ENCODE peak calls at places on chromosomes 16 and 17, in nine cellular contexts. S is epithelial cell of proximal tubule, E is Peyer's patch, K is tibial nerve, J is esophagus muscularis mucosa, Y is heart right ventricle, G is WTC11, M is thoracic aorta, N is epithelial cell of esophagus. Z is an unnamed sample.

GRCh38 chr17:45857977-45858708 is 13.5 kb downstream of the SPPL2C start:
- DNase-seq in S (no peak), E (no peak), K (no peak), J (no peak), Y (no peak), G (peak; percentile 61), M (no peak), N (peak; percentile 56), Z (peak; percentile 49)

GRCh38 chr17:41692722-41693521 is 4.2 kb downstream of the EIF1 start:
- DNase-seq in S (no peak), E (no peak), K (no peak), J (no peak), Y (no peak), G (no peak), M (no peak), N (peak; percentile 54), Z (no peak)

GRCh38 chr16:51759999-51760398 is 608.9 kb upstream of the SALL1 start:
- DNase-seq in S (no peak), E (no peak), K (no peak), J (no peak), Y (no peak), G (no peak), M (no peak), N (no peak), Z (no peak)

GRCh38 chr16:89115216-89115949 is 21.7 kb downstream of the ACSF3 start:
- DNase-seq in S (no peak), E (peak; percentile 57), K (peak; percentile 64), J (peak; percentile 93), Y (peak; percentile 75), G (no peak), M (no peak), N (peak; percentile 63), Z (no peak)

GRCh38 chr17:79609616-79610150 is 1.2 kb downstream of the RBFOX3 start:
- DNase-seq in S (no peak), E (no peak), K (no peak), J (no peak), Y (no peak), G (peak; percentile 46), M (no peak), N (no peak), Z (no peak)

GRCh38 chr16:55842369-55843104 is 9.6 kb upstream of the CES1 start:
- DNase-seq in S (no peak), E (no peak), K (no peak), J (no peak), Y (peak; percentile 35), G (no peak), M (no peak), N (peak; percentile 56), Z (no peak)

GRCh38 chr17:32388613-32389459 is 38.9 kb downstream of the ZNF207 start:
- DNase-seq in S (no peak), E (no peak), K (no peak), J (no peak), Y (no peak), G (no peak), M (no peak), N (no peak), Z (no peak)

GRCh38 chr16:15435216-15435864 is 952 bp downstream of the BMERB1 start:
- DNase-seq in S (no peak), E (no peak), K (no peak), J (no peak), Y (no peak), G (peak; percentile 20), M (no peak), N (peak; percentile 24), Z (no peak)

GRCh38 chr17:31900877-31901276 is 631 bp downstream of the UTP6 start:
- DNase-seq in S (no peak), E (no peak), K (no peak), J (no peak), Y (no peak), G (no peak), M (no peak), N (peak; percentile 52), Z (no peak)

GRCh38 chr16:75374388-75374787 is 58.9 kb downstream of the CFDP1 start:
- DNase-seq in S (no peak), E (no peak), K (no peak), J (no peak), Y (no peak), G (no peak), M (no peak), N (no peak), Z (no peak)

GRCh38 chr16:67084345-67085028 is 25.3 kb upstream of the PHAF1 start:
- DNase-seq in S (no peak), E (no peak), K (no peak), J (no peak), Y (no peak), G (no peak), M (no peak), N (no peak), Z (no peak)

GRCh38 chr17:83030432-83030831 is 49.0 kb upstream of the METRNL start:
- DNase-seq in S (no peak), E (no peak), K (no peak), J (no peak), Y (no peak), G (no peak), M (no peak), N (no peak), Z (no peak)

DNA sequence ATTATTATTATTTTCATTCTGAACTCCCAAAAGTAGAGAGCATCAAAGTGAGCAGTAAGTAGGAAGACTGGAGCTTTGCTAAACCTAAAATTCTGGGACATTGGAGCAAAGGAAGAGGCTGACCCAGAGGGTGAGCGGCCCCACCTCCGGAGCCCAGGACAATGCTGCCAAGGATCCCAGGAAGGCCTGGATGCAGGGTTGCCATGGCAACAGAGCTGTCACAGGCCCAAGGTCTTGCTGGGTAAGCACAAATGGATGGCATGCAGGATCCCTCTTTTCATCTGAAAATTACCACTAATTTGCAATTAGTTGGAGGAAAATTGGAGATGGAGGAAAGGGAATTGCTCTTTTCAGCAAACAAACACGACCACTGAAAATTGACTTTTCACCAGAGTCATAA is 457.9 kb upstream of the CDH5 start:
- DNase-seq in S (no peak), E (no peak), K (no peak), J (peak; percentile 60), Y (no peak), G (peak; percentile 38), M (no peak), N (no peak), Z (no peak)
- TF ChIP-seq CTCF in S (no peak), E (no peak), K (no peak), J (no peak), Y (no peak), G (no peak), M (no peak), N (no peak), Z (no peak)

DNA sequence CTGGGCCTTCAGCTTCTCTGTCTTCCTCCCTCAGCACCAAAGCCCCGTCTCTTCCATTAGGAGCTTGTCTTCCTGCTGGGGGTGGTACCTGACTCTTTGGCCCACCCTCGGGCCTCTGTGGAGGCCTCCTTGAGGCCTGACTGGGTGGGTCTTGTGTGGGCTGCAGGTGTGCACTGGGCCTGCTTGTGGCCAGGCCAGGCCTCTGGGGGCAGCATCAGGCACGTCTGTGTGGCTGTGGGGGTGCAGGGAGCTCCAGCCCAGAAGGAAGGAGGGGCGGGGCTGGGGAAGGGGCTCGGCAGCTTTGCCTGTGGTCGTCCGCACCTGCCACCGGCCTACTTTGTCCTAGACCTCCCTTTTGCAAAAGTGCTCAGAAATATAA is 7.0 kb downstream of the PIGQ start:
- DNase-seq in S (no peak), E (no peak), K (no peak), J (no peak), Y (no peak), G (peak; percentile 73), M (no peak), N (no peak), Z (no peak)
- TF ChIP-seq CTCF in S (no peak), E (no peak), K (no peak), J (no peak), Y (no peak), G (no peak), M (no peak), N (no peak), Z (peak; percentile 42)

DNA sequence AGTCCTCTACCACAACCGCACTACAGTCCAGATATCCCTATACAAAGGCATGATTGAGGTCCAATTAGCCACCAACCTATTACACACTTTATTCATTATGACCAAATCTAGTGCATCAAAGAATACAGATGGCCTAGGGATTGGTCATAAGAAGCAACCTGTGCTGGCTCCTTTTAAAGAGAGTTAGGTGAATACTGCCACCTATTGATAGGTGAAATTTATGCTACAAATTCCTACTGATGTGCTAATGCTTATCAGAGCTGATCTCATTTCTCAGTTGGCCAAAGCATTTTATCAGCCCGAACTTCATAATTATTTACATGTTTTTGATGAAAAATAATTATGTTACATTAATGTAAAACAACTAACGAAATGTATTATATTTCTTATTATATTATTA is 166.3 kb downstream of the ANKFN1 start:
- DNase-seq in S (peak; percentile 30), E (no peak), K (no peak), J (no peak), Y (no peak), G (no peak), M (no peak), N (peak; percentile 59), Z (no peak)
- TF ChIP-seq CTCF in S (peak; percentile 74), E (peak; percentile 70), K (peak; percentile 21), J (peak; percentile 50), Y (peak; percentile 53), G (peak; percentile 42), M (no peak), N (peak; percentile 47), Z (peak; percentile 78)

GRCh38 chr17:50533720-50534148 is 1.2 kb downstream of the EPN3 start:
- DNase-seq in S (no peak), E (peak; percentile 79), K (peak; percentile 48), J (no peak), Y (peak; percentile 61), G (no peak), M (no peak), N (no peak), Z (no peak)

GRCh38 chr17:50533185-50533584 is 650 bp downstream of the EPN3 start:
- DNase-seq in S (no peak), E (no peak), K (no peak), J (no peak), Y (no peak), G (no peak), M (no peak), N (no peak), Z (no peak)

GRCh38 chr17:50534979-50535326 is 2.4 kb downstream of the EPN3 start:
- DNase-seq in S (no peak), E (no peak), K (no peak), J (no peak), Y (no peak), G (no peak), M (no peak), N (no peak), Z (no peak)

GRCh38 chr17:50535407-50535806 is 2.9 kb downstream of the EPN3 start:
- DNase-seq in S (no peak), E (no peak), K (no peak), J (no peak), Y (no peak), G (no peak), M (no peak), N (no peak), Z (no peak)

DNA sequence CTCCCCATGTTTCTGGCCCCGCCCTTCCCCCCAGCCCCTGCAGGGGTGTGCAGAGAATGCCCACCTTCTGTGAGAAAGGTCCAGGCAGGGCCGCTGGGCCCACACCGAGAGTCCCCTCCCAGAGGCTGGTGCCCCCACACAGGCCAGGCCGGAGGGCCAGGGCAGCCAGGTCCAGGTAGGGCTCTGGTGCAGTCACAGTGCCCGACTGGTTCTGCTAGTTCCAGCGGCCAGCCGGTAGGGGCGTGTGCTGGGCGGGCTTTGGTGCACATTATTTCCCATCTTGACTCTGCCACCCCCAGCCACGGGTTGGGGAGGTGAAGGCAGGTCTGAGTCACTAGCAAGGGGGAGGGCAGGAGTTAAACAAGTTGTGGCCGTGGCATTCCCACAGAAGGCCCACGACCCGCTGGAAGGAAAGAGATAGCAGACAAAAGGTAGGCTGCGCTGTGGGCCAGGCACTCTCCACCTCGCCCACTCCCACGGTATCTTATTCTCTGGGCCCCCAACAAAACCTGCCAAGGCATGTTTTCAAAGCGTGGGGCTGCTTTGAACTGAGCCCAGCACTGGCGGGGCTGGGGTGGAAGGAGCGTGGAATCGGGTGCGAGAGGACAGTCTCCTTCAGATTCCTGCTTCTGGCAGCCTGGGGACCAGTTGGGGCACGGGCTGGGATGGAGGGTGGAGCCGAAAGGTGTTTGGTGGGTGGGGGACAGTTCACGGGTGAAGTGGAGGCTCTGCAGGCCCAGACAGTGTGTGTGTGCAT is 1.9 kb downstream of the EPN3 start:
- DNase-seq in S (no peak), E (peak; percentile 81), K (no peak), J (no peak), Y (no peak), G (peak; percentile 58), M (no peak), N (peak; percentile 87), Z (no peak)
- TF ChIP-seq CTCF in S (peak; percentile 28), E (peak; percentile 68), K (no peak), J (no peak), Y (peak; percentile 11), G (no peak), M (peak; percentile 12), N (peak; percentile 68), Z (peak; percentile 60)